ENCODE peak calls at places on chromosomes 11 and 22, in four cellular contexts. I is cardiac muscle cell, Z is GM10248, D is IMR-90. B is an unnamed sample.

GRCh38 chr11:78840623-78841022 is 266.0 kb upstream of the NARS2 start:
- DNase-seq in I (no peak), Z (no peak), D (peak), B (no peak)

GRCh38 chr22:40044870-40045834 is 50.4 kb downstream of the FAM83F start:
- DNase-seq in I (peak), Z (peak), D (peak), B (peak)

GRCh38 chr11:3836903-3837302 is 3.9 kb downstream of the RHOG start:
- DNase-seq in I (no peak), Z (no peak), D (no peak), B (no peak)

GRCh38 chr11:63598556-63598955 is 15.7 kb downstream of the PLAAT3 start:
- DNase-seq in I (no peak), Z (no peak), D (no peak), B (no peak)

GRCh38 chr22:18063311-18063710 is 14.5 kb upstream of the PEX26 start:
- DNase-seq in I (no peak), Z (no peak), D (no peak), B (no peak)

GRCh38 chr11:117976445-117976844 is 9.7 kb upstream of the IL10RA start:
- DNase-seq in I (no peak), Z (no peak), D (no peak), B (no peak)

GRCh38 chr11:102134597-102134996 is 24.4 kb downstream of the YAP1 start:
- DNase-seq in I (no peak), Z (no peak), D (no peak), B (no peak)

GRCh38 chr11:16909375-16910035 is 104.7 kb downstream of the PLEKHA7 start:
- DNase-seq in I (no peak), Z (peak), D (no peak), B (no peak)

GRCh38 chr22:46613606-46613997 is 6.6 kb upstream of the GRAMD4 start:
- DNase-seq in I (no peak), Z (peak), D (no peak), B (no peak)

GRCh38 chr22:11325767-11326166 is 4202.2 kb upstream of the OR11H1 start:
- DNase-seq in I (no peak), Z (no peak), D (no peak), B (no peak)

GRCh38 chr11:82996966-82997606 is 74.6 kb downstream of the RAB30 start:
- DNase-seq in I (no peak), Z (peak), D (no peak), B (no peak)

GRCh38 chr22:48644108-48644507 is 1183.6 kb downstream of the BRD1 start:
- DNase-seq in I (peak), Z (no peak), D (no peak), B (no peak)

GRCh38 chr11:104731890-104732289 is 166.4 kb downstream of the CASP12 start:
- DNase-seq in I (no peak), Z (no peak), D (no peak), B (no peak)

GRCh38 chr11:75955443-75955842 is 140.4 kb downstream of the UVRAG start:
- DNase-seq in I (no peak), Z (no peak), D (no peak), B (no peak)

GRCh38 chr11:59756845-59757244 is 1.7 kb downstream of the STX3 start:
- DNase-seq in I (no peak), Z (peak), D (peak), B (no peak)

GRCh38 chr11:88292156-88292844 is 45.2 kb downstream of the CTSC start:
- DNase-seq in I (peak), Z (no peak), D (peak), B (peak)

GRCh38 chr22:30893434-30894370 is 74.9 kb downstream of the MORC2 start:
- DNase-seq in I (no peak), Z (no peak), D (no peak), B (no peak)

GRCh38 chr11:78420796-78421209 is 3.2 kb upstream of the GAB2 start:
- DNase-seq in I (peak), Z (peak), D (peak), B (peak)

GRCh38 chr11:81135570-81135969 is 1598.1 kb downstream of the FAM181B start:
- DNase-seq in I (no peak), Z (no peak), D (no peak), B (no peak)

GRCh38 chr11:75384438-75385080 is 14.8 kb upstream of the RPS3 start:
- DNase-seq in I (peak), Z (peak), D (peak), B (peak)

GRCh38 chr11:92960886-92961285 is 8.6 kb upstream of the MTNR1B start:
- DNase-seq in I (no peak), Z (no peak), D (no peak), B (peak)

GRCh38 chr11:19953909-19954308 is 206.4 kb downstream of the DBX1 start:
- DNase-seq in I (peak), Z (no peak), D (peak), B (peak)

GRCh38 chr11:73969091-73969490 is 13.6 kb downstream of the UCP2 start:
- DNase-seq in I (no peak), Z (no peak), D (no peak), B (no peak)

GRCh38 chr11:36265793-36266628 is 23.2 kb downstream of the COMMD9 start:
- DNase-seq in I (peak), Z (peak), D (peak), B (peak)

GRCh38 chr22:23289851-23290724 is 109.8 kb downstream of the BCR start:
- DNase-seq in I (peak), Z (peak), D (peak), B (peak)

GRCh38 chr11:19313140-19313539 is 72.4 kb upstream of the E2F8 start:
- DNase-seq in I (no peak), Z (no peak), D (no peak), B (no peak)

GRCh38 chr22:26367402-26368245 is 61.4 kb upstream of the ASPHD2 start:
- DNase-seq in I (peak), Z (peak), D (peak), B (peak)

B was measured in fibroblast of lung.